ENCODE peak calls at places on chromosomes 7 and 10, in five cellular contexts. V is neural crest cell; Z is AG04450; B is AG10803; E is activated naive CD4-positive, alpha-beta T cell. T is an unnamed sample.

GRCh38 chr7:20329389-20330175 is 1.1 kb upstream of the ITGB8 start:
- DNase-seq in V (peak), Z (no peak), B (peak), E (no peak), T (peak)

GRCh38 chr7:54874804-54875203 is 115.8 kb upstream of the SEC61G start:
- DNase-seq in V (no peak), Z (no peak), B (no peak), E (no peak), T (no peak)

GRCh38 chr10:110512461-110513187 is 14.9 kb downstream of the DUSP5 start:
- DNase-seq in V (no peak), Z (peak), B (peak), E (no peak), T (no peak)

GRCh38 chr7:157016352-157017041 is 6.0 kb upstream of the MNX1 start:
- DNase-seq in V (no peak), Z (no peak), B (no peak), E (no peak), T (no peak)

GRCh38 chr10:79266543-79267312 is 80.5 kb upstream of the PPIF start:
- DNase-seq in V (no peak), Z (peak), B (peak), E (no peak), T (no peak)

GRCh38 chr7:107528461-107528860 is 35.3 kb downstream of the COG5 start:
- DNase-seq in V (no peak), Z (peak), B (peak), E (no peak), T (no peak)

GRCh38 chr7:34096135-34096775 is 190.9 kb downstream of the BMPER start:
- DNase-seq in V (no peak), Z (peak), B (peak), E (no peak), T (no peak)

GRCh38 chr10:122780391-122780790 is 65.3 kb downstream of the CUZD1 start:
- DNase-seq in V (no peak), Z (no peak), B (peak), E (no peak), T (no peak)

GRCh38 chr7:138919256-138919655 is 61.9 kb downstream of the KIAA1549 start:
- DNase-seq in V (no peak), Z (no peak), B (peak), E (no peak), T (no peak)

GRCh38 chr10:77592510-77592909 is 45.1 kb downstream of the KCNMA1 start:
- DNase-seq in V (no peak), Z (no peak), B (no peak), E (no peak), T (no peak)

GRCh38 chr10:128102480-128103228 is 23.6 kb downstream of the MKI67 start:
- DNase-seq in V (no peak), Z (no peak), B (no peak), E (no peak), T (no peak)

GRCh38 chr7:25361388-25361787 is 133.1 kb upstream of the NPVF start:
- DNase-seq in V (no peak), Z (no peak), B (no peak), E (no peak), T (no peak)

GRCh38 chr10:121368347-121369025 is 229.8 kb downstream of the FGFR2 start:
- DNase-seq in V (no peak), Z (no peak), B (no peak), E (no peak), T (no peak)

GRCh38 chr7:101172854-101173751 is 7.0 kb downstream of the NAT16 start:
- DNase-seq in V (no peak), Z (peak), B (peak), E (no peak), T (peak)

GRCh38 chr7:48161407-48162125 is 9.7 kb upstream of the ABCA13 start:
- DNase-seq in V (no peak), Z (no peak), B (no peak), E (no peak), T (no peak)

GRCh38 chr7:21946228-21946709 is 570 bp upstream of the CDCA7L start:
- DNase-seq in V (no peak), Z (no peak), B (no peak), E (no peak), T (no peak)

GRCh38 chr10:22958338-22958737 is 30.5 kb downstream of the ARMC3 start:
- DNase-seq in V (no peak), Z (no peak), B (no peak), E (no peak), T (no peak)

GRCh38 chr7:29593458-29593857 is 29.8 kb downstream of the PRR15 start:
- DNase-seq in V (no peak), Z (no peak), B (no peak), E (no peak), T (no peak)

GRCh38 chr7:44275829-44276570 is 49.4 kb downstream of the CAMK2B start:
- DNase-seq in V (peak), Z (no peak), B (no peak), E (no peak), T (no peak)

GRCh38 chr10:34723746-34724145 is 91.3 kb downstream of the PARD3 start:
- DNase-seq in V (no peak), Z (no peak), B (peak), E (no peak), T (peak)

GRCh38 chr7:18262054-18262453 is 233.5 kb upstream of the HDAC9 start:
- DNase-seq in V (no peak), Z (no peak), B (no peak), E (no peak), T (no peak)

GRCh38 chr7:41107330-41107937 is 595.5 kb downstream of the INHBA start:
- DNase-seq in V (no peak), Z (no peak), B (no peak), E (no peak), T (no peak)

GRCh38 chr10:117896517-117896916 is 150.2 kb downstream of the RAB11FIP2 start:
- DNase-seq in V (no peak), Z (no peak), B (no peak), E (no peak), T (no peak)

GRCh38 chr10:34319197-34319846 is 495.8 kb downstream of the PARD3 start:
- DNase-seq in V (no peak), Z (peak), B (peak), E (no peak), T (peak)

GRCh38 chr7:151122276-151122675 is 36.0 kb downstream of the AGAP3 start:
- DNase-seq in V (no peak), Z (no peak), B (no peak), E (no peak), T (no peak)

GRCh38 chr7:158000160-158000559 is 587.5 kb downstream of the PTPRN2 start:
- DNase-seq in V (no peak), Z (no peak), B (no peak), E (no peak), T (peak)

GRCh38 chr10:102009801-102010425 is 46.1 kb downstream of the ARMH3 start:
- DNase-seq in V (peak), Z (peak), B (peak), E (no peak), T (peak)

GRCh38 chr10:79001082-79001885 is 67.5 kb upstream of the ZMIZ1 start:
- DNase-seq in V (no peak), Z (no peak), B (peak), E (no peak), T (no peak)

GRCh38 chr10:117137031-117137910 is 799 bp downstream of the VAX1 start:
- DNase-seq in V (no peak), Z (no peak), B (peak), E (no peak), T (no peak)

GRCh38 chr10:43292745-43293676 is 26.1 kb upstream of the RASGEF1A start:
- DNase-seq in V (peak), Z (peak), B (peak), E (no peak), T (peak)

GRCh38 chr7:11607676-11608075 is 224.3 kb downstream of the THSD7A start:
- DNase-seq in V (no peak), Z (no peak), B (no peak), E (no peak), T (peak)

GRCh38 chr7:92461027-92462003 is 14.0 kb downstream of the GATAD1 start:
- DNase-seq in V (peak), Z (no peak), B (peak), E (no peak), T (peak)

GRCh38 chr10:124740374-124741280 is 3.6 kb downstream of the FAM53B start:
- DNase-seq in V (no peak), Z (no peak), B (peak), E (no peak), T (no peak)

GRCh38 chr10:5423774-5424173 is 11.4 kb downstream of the NET1 start:
- DNase-seq in V (no peak), Z (no peak), B (peak), E (no peak), T (no peak)

T was measured in NCI-H345.